ENCODE peak calls at places on chromosomes 4 and X, in nine cellular contexts. B, A, Y, F, J, E, C, V and W are unnamed samples.

GRCh38 chr4:151430737-151431457 is 21.9 kb downstream of the FHIP1A start:
- DNase-seq in B (no peak), A (no peak), Y (no peak), F (no peak), J (no peak), E (no peak), C (no peak), V (no peak), W (no peak)

GRCh38 chrX:41870719-41871151 is 52.6 kb downstream of the CASK start:
- DNase-seq in B (peak; percentile 3), A (peak; percentile 31), Y (no peak), F (no peak), J (no peak), E (no peak), C (no peak), V (no peak), W (no peak)

GRCh38 chr4:153988446-153988845 is 199.6 kb upstream of the SFRP2 start:
- DNase-seq in B (no peak), A (no peak), Y (no peak), F (peak; percentile 20), J (no peak), E (no peak), C (peak; percentile 77), V (no peak), W (no peak)

GRCh38 chrX:109199726-109200125 is 282.2 kb downstream of the GUCY2F start:
- DNase-seq in B (no peak), A (no peak), Y (no peak), F (no peak), J (no peak), E (no peak), C (peak; percentile 70), V (no peak), W (no peak)

GRCh38 chrX:50147972-50148371 is 52.8 kb downstream of the AKAP4 start:
- DNase-seq in B (no peak), A (no peak), Y (no peak), F (no peak), J (no peak), E (no peak), C (no peak), V (no peak), W (peak; percentile 25)

GRCh38 chr4:7291372-7292135 is 99.2 kb downstream of the SORCS2 start:
- DNase-seq in B (no peak), A (no peak), Y (no peak), F (no peak), J (no peak), E (no peak), C (no peak), V (no peak), W (no peak)

GRCh38 chr4:55249476-55249875 is 96.6 kb upstream of the SRD5A3 start:
- DNase-seq in B (no peak), A (no peak), Y (no peak), F (no peak), J (no peak), E (no peak), C (no peak), V (no peak), W (no peak)

GRCh38 chr4:74933562-74934015 is 673 bp downstream of the PARM1 start:
- DNase-seq in B (peak; percentile 22), A (peak; percentile 29), Y (no peak), F (no peak), J (no peak), E (no peak), C (peak; percentile 30), V (no peak), W (no peak)

GRCh38 chr4:173014113-173014558 is 154.5 kb upstream of the GALNT7 start:
- DNase-seq in B (peak; percentile 71), A (no peak), Y (no peak), F (peak; percentile 22), J (no peak), E (no peak), C (peak; percentile 78), V (no peak), W (peak; percentile 53)

GRCh38 chrX:9688833-9689232 is 76.8 kb downstream of the GPR143 start:
- DNase-seq in B (no peak), A (no peak), Y (no peak), F (no peak), J (no peak), E (no peak), C (no peak), V (no peak), W (no peak)